ENCODE peak calls at places on chromosomes 3 and 15, in nine cellular contexts. V, Q, A, C, P, H, T, B and K are unnamed samples.

GRCh38 chr3:65729553-65729952 is 309.2 kb downstream of the MAGI1 start:
- DNase-seq in V (no peak), Q (peak; percentile 24), A (peak; percentile 81), C (no peak), P (peak; percentile 78), H (peak; percentile 26), T (no peak), B (no peak), K (no peak)

GRCh38 chr3:73766599-73767378 is 142.0 kb upstream of the PDZRN3 start:
- DNase-seq in V (no peak), Q (peak; percentile 39), A (peak; percentile 88), C (peak; percentile 42), P (peak; percentile 84), H (peak; percentile 89), T (no peak), B (no peak), K (no peak)

GRCh38 chr15:59553879-59554735 is 57.5 kb upstream of the GCNT3 start:
- DNase-seq in V (no peak), Q (no peak), A (peak; percentile 97), C (no peak), P (peak; percentile 2), H (peak; percentile 82), T (no peak), B (no peak), K (no peak)

GRCh38 chr3:122356402-122356801 is 26.6 kb downstream of the MIX23 start:
- DNase-seq in V (no peak), Q (peak; percentile 11), A (peak; percentile 31), C (no peak), P (peak; percentile 38), H (peak; percentile 58), T (no peak), B (no peak), K (peak; percentile 56)

GRCh38 chr3:148554367-148554766 is 143.3 kb upstream of the AGTR1 start:
- DNase-seq in V (no peak), Q (no peak), A (no peak), C (no peak), P (no peak), H (no peak), T (no peak), B (no peak), K (no peak)

GRCh38 chr3:52109556-52110380 is 44.5 kb downstream of the POC1A start:
- DNase-seq in V (no peak), Q (no peak), A (peak; percentile 68), C (no peak), P (peak; percentile 20), H (peak; percentile 74), T (no peak), B (no peak), K (no peak)

GRCh38 chr3:42263354-42264346 is 2.3 kb downstream of the CCK start:
- DNase-seq in V (no peak), Q (no peak), A (no peak), C (no peak), P (no peak), H (no peak), T (no peak), B (no peak), K (no peak)

GRCh38 chr3:55654123-55654787 is 167.1 kb upstream of the WNT5A start:
- DNase-seq in V (no peak), Q (no peak), A (no peak), C (no peak), P (no peak), H (no peak), T (no peak), B (no peak), K (peak; percentile 37)

GRCh38 chr3:101061312-101061711 is 68.1 kb upstream of the ABI3BP start:
- DNase-seq in V (no peak), Q (no peak), A (no peak), C (no peak), P (no peak), H (no peak), T (no peak), B (no peak), K (no peak)

GRCh38 chr15:29805043-29805707 is 17.1 kb downstream of the TJP1 start:
- DNase-seq in V (no peak), Q (peak; percentile 56), A (peak; percentile 91), C (no peak), P (peak; percentile 87), H (peak; percentile 90), T (no peak), B (peak; percentile 40), K (no peak)

GRCh38 chr15:34713635-34714034 is 41.2 kb downstream of the GJD2 start:
- DNase-seq in V (no peak), Q (no peak), A (no peak), C (no peak), P (no peak), H (no peak), T (no peak), B (no peak), K (no peak)

GRCh38 chr3:134348524-134348923 is 25.7 kb downstream of the AMOTL2 start:
- DNase-seq in V (no peak), Q (no peak), A (no peak), C (peak; percentile 62), P (no peak), H (no peak), T (no peak), B (no peak), K (no peak)

GRCh38 chr3:59422312-59422711 is 372.5 kb upstream of the CFAP20DC start:
- DNase-seq in V (no peak), Q (no peak), A (peak; percentile 18), C (no peak), P (peak; percentile 8), H (peak; percentile 42), T (no peak), B (no peak), K (peak; percentile 26)

GRCh38 chr15:66809664-66810063 is 107.6 kb downstream of the SMAD6 start:
- DNase-seq in V (no peak), Q (no peak), A (no peak), C (no peak), P (no peak), H (no peak), T (no peak), B (no peak), K (no peak)

GRCh38 chr3:178485756-178486155 is 50.5 kb upstream of the KCNMB2 start:
- DNase-seq in V (no peak), Q (peak; percentile 6), A (no peak), C (no peak), P (no peak), H (no peak), T (no peak), B (no peak), K (no peak)

GRCh38 chr15:77819841-77820728 is 187.4 kb upstream of the LINGO1 start:
- DNase-seq in V (no peak), Q (no peak), A (no peak), C (no peak), P (no peak), H (no peak), T (no peak), B (no peak), K (peak; percentile 64)

GRCh38 chr3:138468886-138469285 is 34.5 kb downstream of the ESYT3 start:
- DNase-seq in V (no peak), Q (no peak), A (no peak), C (no peak), P (peak; percentile 67), H (peak; percentile 76), T (no peak), B (no peak), K (no peak)

GRCh38 chr3:43883729-43884396 is 193.1 kb downstream of the ABHD5 start:
- DNase-seq in V (no peak), Q (no peak), A (no peak), C (no peak), P (no peak), H (no peak), T (no peak), B (no peak), K (no peak)

GRCh38 chr3:99951701-99952100 is 134.0 kb downstream of the CMSS1 start:
- DNase-seq in V (no peak), Q (no peak), A (no peak), C (no peak), P (peak; percentile 49), H (no peak), T (no peak), B (no peak), K (no peak)

GRCh38 chr3:150341893-150342292 is 66.2 kb upstream of the TSC22D2 start:
- DNase-seq in V (no peak), Q (no peak), A (no peak), C (no peak), P (no peak), H (no peak), T (no peak), B (no peak), K (no peak)

GRCh38 chr15:74628199-74628598 is 12.6 kb downstream of the CLK3 start:
- DNase-seq in V (no peak), Q (no peak), A (no peak), C (no peak), P (no peak), H (no peak), T (no peak), B (no peak), K (no peak)

GRCh38 chr3:181279239-181279565 is 289.7 kb upstream of the DNAJC19 start:
- DNase-seq in V (no peak), Q (no peak), A (no peak), C (no peak), P (no peak), H (no peak), T (no peak), B (no peak), K (no peak)

GRCh38 chr3:29140706-29141105 is 140.2 kb upstream of the RBMS3 start:
- DNase-seq in V (no peak), Q (peak; percentile 15), A (peak; percentile 17), C (no peak), P (peak; percentile 44), H (peak; percentile 29), T (no peak), B (no peak), K (no peak)

GRCh38 chr3:128745742-128746141 is 19.8 kb downstream of the RAB7A start:
- DNase-seq in V (no peak), Q (no peak), A (no peak), C (no peak), P (no peak), H (no peak), T (no peak), B (no peak), K (no peak)

GRCh38 chr3:123431658-123432323 is 17.1 kb downstream of the ADCY5 start:
- DNase-seq in V (no peak), Q (no peak), A (no peak), C (no peak), P (peak; percentile 52), H (peak; percentile 61), T (no peak), B (no peak), K (no peak)

GRCh38 chr3:153072382-153072781 is 89.6 kb upstream of the RAP2B start:
- DNase-seq in V (no peak), Q (no peak), A (no peak), C (no peak), P (no peak), H (no peak), T (no peak), B (no peak), K (no peak)

GRCh38 chr3:115862824-115863223 is 239.5 kb downstream of the GAP43 start:
- DNase-seq in V (no peak), Q (no peak), A (no peak), C (no peak), P (no peak), H (no peak), T (no peak), B (no peak), K (no peak)

GRCh38 chr15:63157891-63158431 is 684 bp upstream of the RPS27L start:
- DNase-seq in V (no peak), Q (peak; percentile 80), A (peak; percentile 85), C (peak; percentile 74), P (peak; percentile 87), H (peak; percentile 72), T (peak; percentile 5), B (no peak), K (peak; percentile 58)

GRCh38 chr3:158789592-158789991 is 12.3 kb upstream of the MFSD1 start:
- DNase-seq in V (no peak), Q (no peak), A (peak; percentile 79), C (no peak), P (peak; percentile 77), H (peak; percentile 71), T (no peak), B (no peak), K (no peak)

GRCh38 chr3:114624676-114625181 is 330.9 kb downstream of the TIGIT start:
- DNase-seq in V (no peak), Q (peak; percentile 84), A (peak; percentile 98), C (peak; percentile 98), P (peak; percentile 98), H (peak; percentile 99), T (no peak), B (peak; percentile 85), K (no peak)

GRCh38 chr15:72796210-72796514 is 12.6 kb upstream of the ADPGK start:
- DNase-seq in V (no peak), Q (no peak), A (no peak), C (no peak), P (peak; percentile 12), H (peak; percentile 20), T (no peak), B (no peak), K (no peak)